ENCODE peak calls at places on chromosome 1, in eight cellular contexts. One of them, this sample, is unnamed.

GRCh38 chr1:44086722-44087474 is 31.7 kb upstream of the KLF17 start:
- DNase-seq in Caco-2: no peak
- DNase-seq in body of pancreas: no peak
- DNase-seq in tibial artery: no peak
- DNase-seq in ovary: no peak
- DNase-seq in heart right ventricle: no peak
- DNase-seq in cardiac muscle cell: no peak
- DNase-seq in endodermal cell: no peak
- DNase-seq in this sample: no peak

GRCh38 chr1:11481019-11481418 is 2.1 kb downstream of the DISP3 start:
- DNase-seq in Caco-2: no peak
- DNase-seq in body of pancreas: no peak
- DNase-seq in tibial artery: no peak
- DNase-seq in ovary: no peak
- DNase-seq in heart right ventricle: no peak
- DNase-seq in cardiac muscle cell: no peak
- DNase-seq in endodermal cell: no peak
- DNase-seq in this sample: no peak

GRCh38 chr1:35717911-35718476 is 690 bp downstream of the C1orf216 start:
- DNase-seq in Caco-2: peak; percentile 18
- DNase-seq in body of pancreas: peak; percentile 50
- DNase-seq in tibial artery: peak; percentile 73
- DNase-seq in ovary: no peak
- DNase-seq in heart right ventricle: peak; percentile 45
- DNase-seq in cardiac muscle cell: peak; percentile 83
- DNase-seq in endodermal cell: peak; percentile 77
- DNase-seq in this sample: no peak

GRCh38 chr1:8847990-8848389 is 30.5 kb downstream of the ENO1 start:
- DNase-seq in Caco-2: no peak
- DNase-seq in body of pancreas: peak; percentile 50
- DNase-seq in tibial artery: no peak
- DNase-seq in ovary: no peak
- DNase-seq in heart right ventricle: no peak
- DNase-seq in cardiac muscle cell: no peak
- DNase-seq in endodermal cell: peak; percentile 43
- DNase-seq in this sample: no peak

GRCh38 chr1:15848143-15848928 is 829 bp downstream of the SPEN start:
- DNase-seq in Caco-2: peak; percentile 25
- DNase-seq in body of pancreas: peak; percentile 49
- DNase-seq in tibial artery: no peak
- DNase-seq in ovary: no peak
- DNase-seq in heart right ventricle: peak; percentile 51
- DNase-seq in cardiac muscle cell: peak; percentile 23
- DNase-seq in endodermal cell: peak; percentile 74
- DNase-seq in this sample: no peak

GRCh38 chr1:193434319-193434718 is 247.9 kb upstream of the B3GALT2 start:
- DNase-seq in Caco-2: no peak
- DNase-seq in body of pancreas: no peak
- DNase-seq in tibial artery: no peak
- DNase-seq in ovary: no peak
- DNase-seq in heart right ventricle: no peak
- DNase-seq in cardiac muscle cell: peak; percentile 81
- DNase-seq in endodermal cell: no peak
- DNase-seq in this sample: no peak

GRCh38 chr1:215147024-215147423 is 64.5 kb downstream of the KCNK2 start:
- DNase-seq in Caco-2: no peak
- DNase-seq in body of pancreas: no peak
- DNase-seq in tibial artery: no peak
- DNase-seq in ovary: no peak
- DNase-seq in heart right ventricle: no peak
- DNase-seq in cardiac muscle cell: no peak
- DNase-seq in endodermal cell: no peak
- DNase-seq in this sample: no peak

GRCh38 chr1:231550448-231550781 is 21.9 kb downstream of the TSNAX start:
- DNase-seq in Caco-2: peak; percentile 62
- DNase-seq in body of pancreas: peak; percentile 16
- DNase-seq in tibial artery: no peak
- DNase-seq in ovary: no peak
- DNase-seq in heart right ventricle: no peak
- DNase-seq in cardiac muscle cell: peak; percentile 12
- DNase-seq in endodermal cell: peak; percentile 71
- DNase-seq in this sample: no peak

GRCh38 chr1:52676249-52676903 is 21.8 kb downstream of the COA7 start:
- DNase-seq in Caco-2: no peak
- DNase-seq in body of pancreas: peak; percentile 55
- DNase-seq in tibial artery: peak; percentile 64
- DNase-seq in ovary: no peak
- DNase-seq in heart right ventricle: peak; percentile 65
- DNase-seq in cardiac muscle cell: peak; percentile 24
- DNase-seq in endodermal cell: no peak
- DNase-seq in this sample: no peak

GRCh38 chr1:212700892-212701819 is 1.5 kb upstream of the BATF3 start:
- DNase-seq in Caco-2: peak; percentile 52
- DNase-seq in body of pancreas: peak; percentile 52
- DNase-seq in tibial artery: peak; percentile 72
- DNase-seq in ovary: peak; percentile 23
- DNase-seq in heart right ventricle: peak; percentile 37
- DNase-seq in cardiac muscle cell: peak; percentile 66
- DNase-seq in endodermal cell: peak; percentile 87
- DNase-seq in this sample: no peak

GRCh38 chr1:31227891-31228290 is 11.8 kb downstream of the NKAIN1 start:
- DNase-seq in Caco-2: no peak
- DNase-seq in body of pancreas: no peak
- DNase-seq in tibial artery: no peak
- DNase-seq in ovary: no peak
- DNase-seq in heart right ventricle: no peak
- DNase-seq in cardiac muscle cell: no peak
- DNase-seq in endodermal cell: no peak
- DNase-seq in this sample: no peak

GRCh38 chr1:56970280-56970679 is 4.5 kb upstream of the C8B start:
- DNase-seq in Caco-2: peak; percentile 11
- DNase-seq in body of pancreas: no peak
- DNase-seq in tibial artery: no peak
- DNase-seq in ovary: no peak
- DNase-seq in heart right ventricle: no peak
- DNase-seq in cardiac muscle cell: no peak
- DNase-seq in endodermal cell: no peak
- DNase-seq in this sample: no peak

GRCh38 chr1:180194546-180195207 is 35.4 kb upstream of the LHX4 start:
- DNase-seq in Caco-2: no peak
- DNase-seq in body of pancreas: no peak
- DNase-seq in tibial artery: no peak
- DNase-seq in ovary: no peak
- DNase-seq in heart right ventricle: no peak
- DNase-seq in cardiac muscle cell: no peak
- DNase-seq in endodermal cell: no peak
- DNase-seq in this sample: no peak

GRCh38 chr1:94532077-94532476 is 9.5 kb downstream of the F3 start:
- DNase-seq in Caco-2: no peak
- DNase-seq in body of pancreas: no peak
- DNase-seq in tibial artery: no peak
- DNase-seq in ovary: no peak
- DNase-seq in heart right ventricle: no peak
- DNase-seq in cardiac muscle cell: no peak
- DNase-seq in endodermal cell: no peak
- DNase-seq in this sample: no peak

GRCh38 chr1:155038602-155039307 is 5.1 kb downstream of the DCST1 start:
- DNase-seq in Caco-2: no peak
- DNase-seq in body of pancreas: no peak
- DNase-seq in tibial artery: no peak
- DNase-seq in ovary: no peak
- DNase-seq in heart right ventricle: no peak
- DNase-seq in cardiac muscle cell: no peak
- DNase-seq in endodermal cell: no peak
- DNase-seq in this sample: no peak

GRCh38 chr1:230185076-230186001 is 118.3 kb downstream of the GALNT2 start:
- DNase-seq in Caco-2: no peak
- DNase-seq in body of pancreas: no peak
- DNase-seq in tibial artery: no peak
- DNase-seq in ovary: no peak
- DNase-seq in heart right ventricle: no peak
- DNase-seq in cardiac muscle cell: no peak
- DNase-seq in endodermal cell: no peak
- DNase-seq in this sample: no peak

GRCh38 chr1:230188826-230189225 is 121.8 kb downstream of the GALNT2 start:
- DNase-seq in Caco-2: no peak
- DNase-seq in body of pancreas: no peak
- DNase-seq in tibial artery: no peak
- DNase-seq in ovary: no peak
- DNase-seq in heart right ventricle: no peak
- DNase-seq in cardiac muscle cell: no peak
- DNase-seq in endodermal cell: no peak
- DNase-seq in this sample: no peak

GRCh38 chr1:230186874-230187273 is 119.8 kb downstream of the GALNT2 start:
- DNase-seq in Caco-2: no peak
- DNase-seq in body of pancreas: peak; percentile 45
- DNase-seq in tibial artery: no peak
- DNase-seq in ovary: no peak
- DNase-seq in heart right ventricle: no peak
- DNase-seq in cardiac muscle cell: no peak
- DNase-seq in endodermal cell: no peak
- DNase-seq in this sample: no peak

GRCh38 chr1:230187290-230187689 is 120.3 kb downstream of the GALNT2 start:
- DNase-seq in Caco-2: no peak
- DNase-seq in body of pancreas: no peak
- DNase-seq in tibial artery: no peak
- DNase-seq in ovary: no peak
- DNase-seq in heart right ventricle: no peak
- DNase-seq in cardiac muscle cell: no peak
- DNase-seq in endodermal cell: no peak
- DNase-seq in this sample: no peak

GRCh38 chr1:230186003-230186863 is 119.2 kb downstream of the GALNT2 start:
- DNase-seq in Caco-2: peak; percentile 77
- DNase-seq in body of pancreas: peak; percentile 85
- DNase-seq in tibial artery: no peak
- DNase-seq in ovary: no peak
- DNase-seq in heart right ventricle: no peak
- DNase-seq in cardiac muscle cell: peak; percentile 78
- DNase-seq in endodermal cell: peak; percentile 85
- DNase-seq in this sample: no peak
- H3K4me3 ChIP-seq in Caco-2: no peak overlapping the region
- H3K4me3 ChIP-seq in body of pancreas: no peak overlapping the region
- H3K4me3 ChIP-seq in tibial artery: no peak overlapping the region
- H3K4me3 ChIP-seq in ovary: no peak overlapping the region
- H3K4me3 ChIP-seq in heart right ventricle: no peak overlapping the region
- H3K4me3 ChIP-seq in cardiac muscle cell: no peak overlapping the region
- H3K4me3 ChIP-seq in endodermal cell: no peak overlapping the region
- H3K4me3 ChIP-seq in this sample: no peak overlapping the region

GRCh38 chr1:7611421-7612010 is 159.6 kb upstream of the VAMP3 start:
- DNase-seq in Caco-2: no peak
- DNase-seq in body of pancreas: no peak
- DNase-seq in tibial artery: peak; percentile 7
- DNase-seq in ovary: no peak
- DNase-seq in heart right ventricle: no peak
- DNase-seq in cardiac muscle cell: no peak
- DNase-seq in endodermal cell: no peak
- DNase-seq in this sample: no peak

GRCh38 chr1:7613851-7614205 is 157.3 kb upstream of the VAMP3 start:
- DNase-seq in Caco-2: no peak
- DNase-seq in body of pancreas: no peak
- DNase-seq in tibial artery: peak; percentile 1
- DNase-seq in ovary: no peak
- DNase-seq in heart right ventricle: no peak
- DNase-seq in cardiac muscle cell: no peak
- DNase-seq in endodermal cell: no peak
- DNase-seq in this sample: no peak

GRCh38 chr1:7615138-7615537 is 156.0 kb upstream of the VAMP3 start:
- DNase-seq in Caco-2: no peak
- DNase-seq in body of pancreas: no peak
- DNase-seq in tibial artery: no peak
- DNase-seq in ovary: no peak
- DNase-seq in heart right ventricle: no peak
- DNase-seq in cardiac muscle cell: no peak
- DNase-seq in endodermal cell: no peak
- DNase-seq in this sample: no peak

GRCh38 chr1:7614576-7615074 is 156.5 kb upstream of the VAMP3 start:
- DNase-seq in Caco-2: no peak
- DNase-seq in body of pancreas: no peak
- DNase-seq in tibial artery: no peak
- DNase-seq in ovary: no peak
- DNase-seq in heart right ventricle: no peak
- DNase-seq in cardiac muscle cell: no peak
- DNase-seq in endodermal cell: no peak
- DNase-seq in this sample: no peak

GRCh38 chr1:7613106-7613850 is 157.8 kb upstream of the VAMP3 start:
- DNase-seq in Caco-2: no peak
- DNase-seq in body of pancreas: no peak
- DNase-seq in tibial artery: peak; percentile 12
- DNase-seq in ovary: no peak
- DNase-seq in heart right ventricle: no peak
- DNase-seq in cardiac muscle cell: no peak
- DNase-seq in endodermal cell: no peak
- DNase-seq in this sample: no peak
- H3K9me3 ChIP-seq in Caco-2: no peaks in the 10 kb centered on the region
- H3K9me3 ChIP-seq in body of pancreas: no peaks in the 10 kb centered on the region
- H3K9me3 ChIP-seq in tibial artery: peaks cover 12% of the 10 kb centered on the region
- H3K9me3 ChIP-seq in ovary: no peaks in the 10 kb centered on the region
- H3K9me3 ChIP-seq in heart right ventricle: no peaks in the 10 kb centered on the region
- H3K9me3 ChIP-seq in cardiac muscle cell: no peaks in the 10 kb centered on the region
- H3K9me3 ChIP-seq in endodermal cell: no peaks in the 10 kb centered on the region
- H3K9me3 ChIP-seq in this sample: no peaks in the 10 kb centered on the region

GRCh38 chr1:68285046-68285445 is 52.7 kb upstream of the WLS start:
- DNase-seq in Caco-2: no peak
- DNase-seq in body of pancreas: no peak
- DNase-seq in tibial artery: no peak
- DNase-seq in ovary: no peak
- DNase-seq in heart right ventricle: no peak
- DNase-seq in cardiac muscle cell: no peak
- DNase-seq in endodermal cell: no peak
- DNase-seq in this sample: no peak

GRCh38 chr1:68279846-68280245 is 47.5 kb upstream of the WLS start:
- DNase-seq in Caco-2: no peak
- DNase-seq in body of pancreas: no peak
- DNase-seq in tibial artery: no peak
- DNase-seq in ovary: no peak
- DNase-seq in heart right ventricle: no peak
- DNase-seq in cardiac muscle cell: no peak
- DNase-seq in endodermal cell: no peak
- DNase-seq in this sample: no peak

GRCh38 chr1:68276448-68276847 is 44.1 kb upstream of the WLS start:
- DNase-seq in Caco-2: no peak
- DNase-seq in body of pancreas: no peak
- DNase-seq in tibial artery: no peak
- DNase-seq in ovary: no peak
- DNase-seq in heart right ventricle: no peak
- DNase-seq in cardiac muscle cell: no peak
- DNase-seq in endodermal cell: peak; percentile 95
- DNase-seq in this sample: no peak

GRCh38 chr1:68278221-68278620 is 45.9 kb upstream of the WLS start:
- DNase-seq in Caco-2: no peak
- DNase-seq in body of pancreas: no peak
- DNase-seq in tibial artery: no peak
- DNase-seq in ovary: no peak
- DNase-seq in heart right ventricle: no peak
- DNase-seq in cardiac muscle cell: no peak
- DNase-seq in endodermal cell: no peak
- DNase-seq in this sample: no peak

GRCh38 chr1:68281946-68282615 is 49.8 kb upstream of the WLS start:
- DNase-seq in Caco-2: peak; percentile 5
- DNase-seq in body of pancreas: no peak
- DNase-seq in tibial artery: no peak
- DNase-seq in ovary: no peak
- DNase-seq in heart right ventricle: no peak
- DNase-seq in cardiac muscle cell: no peak
- DNase-seq in endodermal cell: peak; percentile 70
- DNase-seq in this sample: no peak
- TF ChIP-seq CTCF in Caco-2: no peak
- TF ChIP-seq CTCF in body of pancreas: no peak
- TF ChIP-seq CTCF in tibial artery: no peak
- TF ChIP-seq CTCF in ovary: no peak
- TF ChIP-seq CTCF in heart right ventricle: no peak
- TF ChIP-seq CTCF in cardiac muscle cell: no peak
- TF ChIP-seq CTCF in endodermal cell: peak; percentile 68
- TF ChIP-seq CTCF in this sample: no peak

GRCh38 chr1:160637821-160638539 is 8.9 kb downstream of the SLAMF1 start:
- DNase-seq in Caco-2: peak; percentile 24
- DNase-seq in body of pancreas: no peak
- DNase-seq in tibial artery: no peak
- DNase-seq in ovary: no peak
- DNase-seq in heart right ventricle: no peak
- DNase-seq in cardiac muscle cell: peak; percentile 58
- DNase-seq in endodermal cell: no peak
- DNase-seq in this sample: no peak
- H3K4me3 ChIP-seq in Caco-2: no peak overlapping the region
- H3K4me3 ChIP-seq in body of pancreas: no peak overlapping the region
- H3K4me3 ChIP-seq in tibial artery: no peak overlapping the region
- H3K4me3 ChIP-seq in ovary: no peak overlapping the region
- H3K4me3 ChIP-seq in heart right ventricle: no peak overlapping the region
- H3K4me3 ChIP-seq in cardiac muscle cell: no peak overlapping the region
- H3K4me3 ChIP-seq in endodermal cell: no peak overlapping the region
- H3K4me3 ChIP-seq in this sample: no peak overlapping the region

This sample was measured in esophagus squamous epithelium.